ENCODE peak calls at places on chromosomes 11 and 22, in eight cellular contexts. P is GM12878, E is H1, M is endothelial cell of umbilical vein, R is HCT116, H is SK-N-MC, X is K562, J is HepG2. F is an unnamed sample.

GRCh38 chr11:120210651-120211521 is at the start of gene OAF:
- DNase-seq in P (no peak), E (peak), M (peak), R (peak), H (no peak), X (peak), J (peak), F (peak)

GRCh38 chr22:25404556-25404922 is 159.9 kb upstream of the GRK3 start:
- DNase-seq in P (no peak), E (no peak), M (no peak), R (no peak), H (no peak), X (peak), J (peak), F (peak)

GRCh38 chr11:111285205-111286079 is 12.9 kb upstream of the POU2AF3 start:
- DNase-seq in P (no peak), E (no peak), M (no peak), R (no peak), H (no peak), X (no peak), J (peak), F (no peak)

GRCh38 chr22:31347251-31348008 is 1.3 kb upstream of the PATZ1 start:
- DNase-seq in P (no peak), E (peak), M (peak), R (peak), H (no peak), X (no peak), J (peak), F (peak)

GRCh38 chr11:93623179-93623578 is 38.3 kb upstream of the CEP295 start:
- DNase-seq in P (peak), E (peak), M (no peak), R (no peak), H (no peak), X (no peak), J (no peak), F (no peak)

GRCh38 chr11:48081151-48082010 is 101.0 kb downstream of the PTPRJ start:
- DNase-seq in P (no peak), E (no peak), M (peak), R (no peak), H (no peak), X (no peak), J (no peak), F (no peak)

GRCh38 chr11:117479372-117479771 is 151.7 kb downstream of the CEP164 start:
- DNase-seq in P (no peak), E (peak), M (no peak), R (peak), H (no peak), X (peak), J (no peak), F (no peak)

GRCh38 chr11:43905788-43906187 is 25.2 kb downstream of the ALKBH3 start:
- DNase-seq in P (no peak), E (no peak), M (peak), R (no peak), H (no peak), X (no peak), J (no peak), F (peak)

GRCh38 chr11:75639752-75640151 is 29.1 kb downstream of the MAP6 start:
- DNase-seq in P (peak), E (no peak), M (peak), R (no peak), H (no peak), X (no peak), J (no peak), F (peak)

GRCh38 chr11:64456509-64457320 is 97.8 kb downstream of the RPS6KA4 start:
- DNase-seq in P (no peak), E (no peak), M (no peak), R (no peak), H (no peak), X (no peak), J (no peak), F (no peak)

GRCh38 chr22:27060188-27060587 is 402.8 kb downstream of the MIAT start:
- DNase-seq in P (no peak), E (no peak), M (no peak), R (no peak), H (peak), X (no peak), J (no peak), F (no peak)

GRCh38 chr22:20750461-20751184 is 23.3 kb upstream of the SERPIND1 start:
- DNase-seq in P (peak), E (no peak), M (peak), R (no peak), H (no peak), X (no peak), J (no peak), F (no peak)

GRCh38 chr11:94504689-94505293 is 7.5 kb upstream of the C11orf97 start:
- DNase-seq in P (no peak), E (no peak), M (peak), R (peak), H (no peak), X (peak), J (peak), F (peak)

GRCh38 chr11:58912124-58912523 is 27.2 kb upstream of the GLYATL1 start:
- DNase-seq in P (no peak), E (no peak), M (no peak), R (no peak), H (no peak), X (no peak), J (no peak), F (no peak)

GRCh38 chr11:7278314-7278917 is 26.7 kb downstream of the SYT9 start:
- DNase-seq in P (no peak), E (no peak), M (peak), R (peak), H (no peak), X (peak), J (peak), F (peak)

GRCh38 chr22:49039625-49040024 is 788.0 kb downstream of the BRD1 start:
- DNase-seq in P (no peak), E (no peak), M (no peak), R (no peak), H (no peak), X (no peak), J (peak), F (no peak)

GRCh38 chr11:14124345-14124744 is 161.8 kb downstream of the SPON1 start:
- DNase-seq in P (no peak), E (no peak), M (no peak), R (no peak), H (no peak), X (no peak), J (no peak), F (no peak)

GRCh38 chr22:37623075-37624016 is 14.7 kb downstream of the GGA1 start:
- DNase-seq in P (no peak), E (peak), M (peak), R (no peak), H (no peak), X (peak), J (peak), F (peak)

GRCh38 chr11:27395556-27396258 is 32.7 kb upstream of the CCDC34 start:
- DNase-seq in P (no peak), E (no peak), M (no peak), R (no peak), H (no peak), X (no peak), J (peak), F (no peak)
- TF ChIP-seq POLR2AphosphoS5 in P (no peak), E (no peak), M (no peak), R (no peak), H (no peak), X (no peak), J (no peak), F (no peak)

GRCh38 chr22:46201059-46201757 is 48.9 kb downstream of the CDPF1 start:
- DNase-seq in P (no peak), E (peak), M (no peak), R (peak), H (no peak), X (no peak), J (peak), F (no peak)
- H3K9ac ChIP-seq in P (no peak), E (no peak), M (no peak), R (no peak), H (no peak), X (no peak), J (no peak), F (no peak)

DNA sequence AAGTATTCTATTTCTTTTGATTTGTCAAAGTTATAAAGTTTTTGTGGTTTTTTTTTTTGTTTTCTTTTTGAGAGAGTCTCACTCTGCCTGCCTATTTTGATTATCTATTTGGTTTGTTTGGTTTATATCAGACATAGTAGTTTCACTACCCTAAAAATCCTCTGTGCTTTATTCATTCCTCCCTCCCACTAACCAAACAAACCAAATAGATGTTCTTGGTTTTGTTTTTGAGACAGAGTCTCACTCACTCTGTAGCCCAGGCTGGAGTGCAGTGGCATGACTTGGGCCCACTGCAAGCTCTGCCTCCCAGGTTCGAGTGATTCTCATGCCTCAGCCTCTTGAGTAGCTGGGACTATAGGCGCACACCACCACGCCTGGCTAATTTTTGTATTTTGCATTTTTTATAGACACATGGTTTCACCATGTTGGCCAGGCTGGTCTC is 67.9 kb downstream of the ENTHD1 start:
- DNase-seq in P (peak), E (no peak), M (no peak), R (no peak), H (no peak), X (no peak), J (no peak), F (no peak)
- TF ChIP-seq POLR2AphosphoS5 in P (peak), E (no peak), M (no peak), R (no peak), H (no peak), X (no peak), J (no peak), F (no peak)

DNA sequence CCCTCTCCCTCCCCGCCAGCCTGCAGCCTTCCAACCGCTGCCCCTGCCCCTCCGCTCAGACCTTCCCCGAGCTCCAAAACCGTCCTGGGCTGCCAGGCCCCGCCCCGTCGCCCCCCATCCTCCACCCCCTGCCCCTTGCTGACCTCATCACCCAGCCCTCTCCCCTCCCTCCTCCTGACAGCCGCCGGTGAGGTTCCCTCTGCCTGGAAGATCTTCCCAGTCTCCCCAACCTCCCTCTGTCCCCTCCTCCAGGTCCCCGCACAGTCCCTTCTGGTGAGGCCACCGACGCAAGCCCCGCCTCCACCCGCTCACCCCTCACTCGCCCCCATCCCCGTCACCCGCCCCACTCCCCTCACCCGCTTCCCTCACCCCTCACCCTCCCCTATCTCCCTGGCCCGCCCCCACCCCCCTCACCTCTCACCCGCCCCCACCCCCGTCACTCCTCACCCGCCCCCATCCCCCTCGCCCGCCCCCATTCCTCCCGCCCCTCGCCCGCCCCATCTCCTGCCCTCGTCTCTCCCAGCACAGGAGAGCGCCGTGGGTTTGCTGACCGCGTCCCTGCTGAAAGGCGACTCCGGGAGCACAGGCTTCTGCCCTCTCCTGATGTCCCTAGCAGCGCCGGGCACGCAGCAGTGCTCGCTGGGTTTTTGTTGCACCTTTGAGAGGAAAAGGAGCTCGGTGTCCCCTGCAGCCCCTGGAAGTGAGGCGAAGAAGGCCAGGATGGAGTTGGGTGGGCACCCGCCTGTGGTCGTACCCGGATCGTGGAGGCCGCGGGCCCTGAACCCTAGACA is 16.4 kb upstream of the UPK3A start:
- DNase-seq in P (no peak), E (peak), M (peak), R (no peak), H (no peak), X (peak), J (no peak), F (peak)
- H3K9ac ChIP-seq in P (peak), E (no peak), M (no peak), R (peak), H (no peak), X (peak), J (peak), F (peak)

DNA sequence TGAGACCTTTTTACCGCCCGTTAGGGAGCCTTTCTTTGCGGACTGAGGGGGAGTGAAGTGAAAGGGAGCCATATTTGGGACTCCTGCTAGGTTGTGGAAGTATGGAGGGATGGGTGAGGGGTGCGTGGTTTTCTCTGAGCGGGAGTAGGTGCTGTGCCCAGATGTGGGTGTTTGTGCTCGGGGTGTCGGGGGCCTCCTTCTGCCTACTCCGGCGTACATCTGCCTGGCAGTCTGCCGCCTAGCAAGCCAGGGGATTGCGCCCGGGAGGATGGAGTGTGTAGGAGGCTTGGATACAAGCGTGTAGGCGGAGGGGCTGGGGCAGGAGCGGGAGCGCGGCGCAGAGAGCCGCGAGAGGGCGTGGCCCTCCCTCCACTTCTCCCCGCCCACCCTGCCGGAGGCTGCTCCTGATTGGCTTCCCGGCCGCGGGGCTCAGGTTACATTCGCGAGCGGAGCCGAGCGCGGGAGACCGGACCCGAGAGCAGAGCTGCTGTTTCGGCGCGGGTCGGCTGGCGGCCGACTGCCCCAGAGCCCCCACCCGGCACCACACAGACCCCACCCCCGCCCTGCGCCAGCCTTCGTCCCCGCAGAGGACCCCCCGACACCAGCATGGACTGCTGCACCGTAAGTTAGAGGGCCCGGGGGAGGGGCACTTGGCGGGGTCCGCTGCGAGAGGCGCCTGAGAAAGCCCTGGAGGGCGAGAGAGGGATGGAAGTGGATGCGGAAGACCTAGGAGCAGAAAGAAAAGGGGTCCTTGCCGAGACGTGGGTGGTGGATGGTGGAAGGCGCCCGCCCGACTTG is at the start of gene NRGN:
- DNase-seq in P (no peak), E (peak), M (peak), R (peak), H (no peak), X (peak), J (peak), F (peak)
- TF ChIP-seq POLR2AphosphoS5 in P (no peak), E (no peak), M (peak), R (peak), H (peak), X (no peak), J (no peak), F (no peak)

GRCh38 chr22:23217171-23218052 is 37.1 kb downstream of the BCR start:
- DNase-seq in P (no peak), E (no peak), M (peak), R (no peak), H (no peak), X (peak), J (no peak), F (no peak)
- H3K9ac ChIP-seq in P (no peak), E (no peak), M (peak), R (no peak), H (no peak), X (peak), J (peak), F (no peak)

DNA sequence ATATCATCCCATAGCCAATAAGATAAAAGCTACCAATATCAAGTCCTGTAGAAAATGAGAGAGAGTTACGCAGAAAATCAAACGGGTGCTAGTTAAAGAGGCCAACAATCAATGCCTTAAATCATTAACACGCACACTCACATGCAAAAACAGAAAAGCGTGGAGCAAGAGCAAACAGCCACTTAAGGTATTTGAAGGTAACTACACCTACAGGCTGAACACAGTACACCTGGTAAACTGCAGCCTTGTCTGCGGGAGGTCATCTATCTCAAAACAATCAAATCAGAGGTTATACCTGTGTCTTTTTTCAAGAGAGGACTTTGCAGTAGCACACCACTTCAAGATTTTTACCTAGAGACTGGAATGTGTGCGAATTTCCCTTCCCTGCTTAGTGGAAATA is 23.6 kb downstream of the SLC35F2 start:
- DNase-seq in P (no peak), E (no peak), M (no peak), R (no peak), H (no peak), X (no peak), J (no peak), F (no peak)
- TF ChIP-seq POLR2AphosphoS5 in P (no peak), E (no peak), M (no peak), R (no peak), H (no peak), X (no peak), J (no peak), F (no peak)

DNA sequence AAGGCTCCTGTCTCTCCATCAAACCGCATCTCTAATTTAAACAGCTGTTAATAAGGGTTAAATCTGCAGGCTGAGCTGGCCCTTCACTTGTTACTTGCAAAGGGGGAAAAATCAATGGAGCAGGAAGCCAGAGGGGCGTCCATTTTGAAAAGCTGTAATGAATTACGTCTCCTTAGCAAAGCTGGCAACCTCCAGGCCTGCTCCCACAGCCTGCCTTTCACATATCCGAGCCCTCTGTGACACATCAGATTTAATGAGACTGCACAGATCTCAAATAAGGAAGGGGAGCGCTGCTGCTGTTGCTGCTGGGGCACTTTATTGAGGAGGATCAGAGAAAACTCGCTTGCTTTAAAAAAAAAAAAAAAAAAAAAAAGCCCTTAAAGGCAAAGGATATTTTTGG is 320.8 kb downstream of the BLID start:
- DNase-seq in P (no peak), E (no peak), M (no peak), R (no peak), H (no peak), X (no peak), J (no peak), F (peak)
- H3K9ac ChIP-seq in P (no peak), E (no peak), M (no peak), R (no peak), H (no peak), X (no peak), J (no peak), F (no peak)

GRCh38 chr11:8810331-8811301 is 100.4 kb upstream of the AKIP1 start:
- DNase-seq in P (no peak), E (peak), M (peak), R (no peak), H (no peak), X (peak), J (peak), F (peak)
- TF ChIP-seq POLR2AphosphoS5 in P (no peak), E (peak), M (no peak), R (no peak), H (no peak), X (no peak), J (no peak), F (peak)

DNA sequence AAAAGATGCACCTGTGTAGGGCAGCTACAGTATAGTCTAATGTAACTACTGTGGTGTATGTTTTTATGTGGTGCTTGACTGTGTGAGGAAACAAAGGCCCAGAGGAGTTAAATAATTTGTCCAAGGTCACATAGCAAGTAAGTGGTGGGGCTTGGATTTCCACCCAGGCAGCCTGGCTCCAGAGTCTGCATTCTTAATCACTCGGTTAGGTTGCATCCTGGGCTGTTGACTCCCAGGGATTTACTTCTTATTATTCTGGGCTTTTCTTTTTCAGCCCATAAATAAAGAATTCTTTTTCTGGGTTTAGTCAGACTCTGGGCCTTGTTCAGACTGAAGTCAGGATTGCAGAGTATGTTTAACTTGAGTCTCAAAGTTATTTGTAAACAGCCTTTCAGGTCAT is 82.1 kb downstream of the ARHGAP42 start:
- DNase-seq in P (no peak), E (no peak), M (no peak), R (no peak), H (no peak), X (no peak), J (no peak), F (no peak)
- H3K9ac ChIP-seq in P (no peak), E (no peak), M (no peak), R (no peak), H (no peak), X (no peak), J (no peak), F (no peak)